ENCODE peak calls at places on chromosomes 16 and 17, in four cellular contexts. G, X, Z and Q are unnamed samples.

GRCh38 chr16:12016166-12016947 is 39.8 kb downstream of the SNX29 start:
- DNase-seq in G (no peak), X (peak), Z (no peak), Q (no peak)

GRCh38 chr16:4101421-4102275 is 14.6 kb downstream of the ADCY9 start:
- DNase-seq in G (no peak), X (no peak), Z (no peak), Q (no peak)

GRCh38 chr17:61464121-61464905 is 12.1 kb downstream of the TBX4 start:
- DNase-seq in G (no peak), X (no peak), Z (peak), Q (no peak)

GRCh38 chr17:55909776-55910175 is 158.9 kb downstream of the PCTP start:
- DNase-seq in G (no peak), X (no peak), Z (no peak), Q (no peak)

GRCh38 chr17:75524971-75525805 is at the start of gene LLGL2:
- DNase-seq in G (peak), X (no peak), Z (peak), Q (peak)

GRCh38 chr16:25838724-25839186 is 147.0 kb downstream of the HS3ST4 start:
- DNase-seq in G (peak), X (peak), Z (no peak), Q (peak)

GRCh38 chr17:48642059-48642842 is 16.1 kb upstream of the HOXB9 start:
- DNase-seq in G (no peak), X (peak), Z (peak), Q (no peak)

GRCh38 chr17:19304209-19304608 is 58.3 kb downstream of the B9D1 start:
- DNase-seq in G (no peak), X (peak), Z (peak), Q (no peak)

GRCh38 chr17:7632492-7632894 is 2.6 kb downstream of the SHBG start:
- DNase-seq in G (no peak), X (peak), Z (peak), Q (no peak)

GRCh38 chr17:70699408-70699807 is 530.1 kb downstream of the KCNJ2 start:
- DNase-seq in G (no peak), X (no peak), Z (no peak), Q (no peak)

GRCh38 chr17:72332367-72332766 is 211.5 kb downstream of the SOX9 start:
- DNase-seq in G (no peak), X (no peak), Z (no peak), Q (no peak)

GRCh38 chr16:14302031-14302398 is 230.9 kb downstream of the MRTFB start:
- DNase-seq in G (no peak), X (peak), Z (peak), Q (no peak)

GRCh38 chr16:46649571-46649970 is 28.4 kb upstream of the SHCBP1 start:
- DNase-seq in G (no peak), X (no peak), Z (peak), Q (no peak)

GRCh38 chr16:57609541-57610401 is 18.7 kb upstream of the ADGRG1 start:
- DNase-seq in G (no peak), X (no peak), Z (peak), Q (no peak)

GRCh38 chr16:22670551-22670970 is 143.4 kb upstream of the HS3ST2 start:
- DNase-seq in G (no peak), X (no peak), Z (no peak), Q (no peak)

GRCh38 chr17:77488531-77489238 is 347.9 kb downstream of the SEC14L1 start:
- DNase-seq in G (no peak), X (no peak), Z (no peak), Q (no peak)

GRCh38 chr17:17511971-17512858 is 16.0 kb upstream of the RASD1 start:
- DNase-seq in G (no peak), X (peak), Z (no peak), Q (no peak)

GRCh38 chr17:68231536-68231935 is 16.3 kb upstream of the AMZ2 start:
- DNase-seq in G (no peak), X (no peak), Z (no peak), Q (no peak)

GRCh38 chr17:6639651-6640535 is 618 bp downstream of the KIAA0753 start:
- DNase-seq in G (no peak), X (peak), Z (peak), Q (peak)

GRCh38 chr17:68580236-68580903 is 20.8 kb downstream of the FAM20A start:
- DNase-seq in G (no peak), X (peak), Z (no peak), Q (no peak)

GRCh38 chr17:1365445-1366039 is 34.5 kb downstream of the YWHAE start:
- DNase-seq in G (peak), X (peak), Z (peak), Q (peak)

GRCh38 chr16:2821483-2822157 is 4.6 kb downstream of the PRSS21 start:
- DNase-seq in G (no peak), X (peak), Z (peak), Q (no peak)

GRCh38 chr17:8789743-8790142 is 9.4 kb downstream of the MFSD6L start:
- DNase-seq in G (no peak), X (no peak), Z (no peak), Q (no peak)

GRCh38 chr17:8791910-8792270 is 7.3 kb downstream of the MFSD6L start:
- DNase-seq in G (no peak), X (peak), Z (no peak), Q (no peak)

GRCh38 chr17:8792646-8793045 is 6.5 kb downstream of the MFSD6L start:
- DNase-seq in G (no peak), X (no peak), Z (no peak), Q (no peak)

GRCh38 chr17:8793649-8794048 is 5.5 kb downstream of the MFSD6L start:
- DNase-seq in G (no peak), X (no peak), Z (no peak), Q (no peak)

DNA sequence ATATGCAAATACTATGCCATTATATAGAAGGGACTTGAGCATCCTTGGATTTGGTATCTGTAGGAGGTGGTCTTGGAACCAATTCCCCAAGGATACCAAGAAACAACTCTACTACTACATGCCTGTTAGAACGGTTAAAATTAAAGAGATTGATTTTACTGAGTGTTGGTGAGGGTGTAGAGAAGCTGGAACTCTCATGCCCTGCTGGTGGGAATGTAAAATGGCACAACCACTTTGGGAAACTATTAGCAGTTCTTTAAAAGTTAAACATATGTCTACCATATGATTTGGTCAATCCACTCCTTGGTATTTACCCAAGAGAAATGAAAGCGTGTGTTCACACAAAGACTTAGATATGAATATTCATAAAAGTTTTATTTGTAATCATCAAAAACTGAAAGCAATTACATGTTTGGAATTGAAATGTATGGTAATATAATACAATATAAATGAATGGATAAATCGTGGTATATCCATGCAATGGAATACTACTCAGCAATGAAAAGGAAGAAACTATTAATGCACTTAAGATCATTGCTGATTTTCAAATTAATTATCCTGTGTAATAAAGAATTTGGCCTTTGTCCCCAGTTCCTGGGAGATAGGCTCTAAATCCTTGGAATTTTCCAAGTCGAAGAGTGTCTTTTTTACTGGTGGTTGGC is 7.8 kb downstream of the MFSD6L start:
- DNase-seq in G (no peak), X (no peak), Z (no peak), Q (no peak)
- TF ChIP-seq CTCF in G (no peak), X (peak), Z (no peak), Q (peak)

DNA sequence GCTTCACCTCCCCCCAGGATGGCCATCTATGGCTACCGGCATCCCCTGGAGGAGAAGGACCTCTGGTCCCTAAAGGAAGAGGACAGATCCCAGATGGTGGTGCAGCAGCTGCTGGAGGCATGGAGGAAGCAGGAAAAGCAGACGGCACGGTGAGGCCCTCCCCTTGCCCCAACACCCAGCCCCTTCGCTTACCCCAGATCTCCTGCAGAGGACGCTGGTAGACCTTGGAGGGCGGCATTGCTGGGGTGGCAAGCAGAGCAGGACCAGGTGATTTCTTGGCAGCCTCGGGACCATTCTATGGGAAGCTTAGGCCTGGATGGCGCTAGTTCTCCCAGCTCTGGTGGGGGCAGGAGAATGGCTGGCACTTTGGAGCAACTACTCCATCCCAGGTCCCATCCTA is 24.5 kb downstream of the ABCC3 start:
- DNase-seq in G (no peak), X (no peak), Z (no peak), Q (no peak)
- TF ChIP-seq CTCF in G (no peak), X (no peak), Z (no peak), Q (no peak)

GRCh38 chr16:26959416-26960009 is 107.2 kb upstream of the C16orf82 start:
- DNase-seq in G (no peak), X (no peak), Z (no peak), Q (no peak)

GRCh38 chr16:26957283-26957859 is 109.4 kb upstream of the C16orf82 start:
- DNase-seq in G (no peak), X (no peak), Z (no peak), Q (no peak)

GRCh38 chr16:26961459-26961858 is 105.3 kb upstream of the C16orf82 start:
- DNase-seq in G (no peak), X (no peak), Z (no peak), Q (no peak)

DNA sequence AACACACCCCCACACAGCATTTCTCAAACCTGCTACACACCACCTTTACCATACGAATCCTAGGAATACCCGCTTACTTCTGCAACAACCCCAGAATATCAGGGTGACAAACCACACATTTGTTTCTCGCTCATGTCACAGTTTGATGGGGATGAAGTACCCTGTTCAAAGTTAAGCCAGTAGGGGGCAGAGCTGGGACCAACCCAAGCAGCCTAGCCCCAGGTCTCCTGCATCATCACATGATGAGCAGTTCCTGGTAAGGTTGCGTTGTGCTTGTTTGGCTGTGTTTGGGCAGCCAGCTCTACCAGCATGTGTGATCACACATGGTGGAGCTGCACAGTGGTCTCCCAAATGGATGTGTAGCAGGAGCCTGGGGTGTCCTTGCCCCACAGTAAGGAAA is 103.6 kb upstream of the C16orf82 start:
- DNase-seq in G (no peak), X (peak), Z (no peak), Q (no peak)
- TF ChIP-seq CTCF in G (no peak), X (peak), Z (no peak), Q (peak)

DNA sequence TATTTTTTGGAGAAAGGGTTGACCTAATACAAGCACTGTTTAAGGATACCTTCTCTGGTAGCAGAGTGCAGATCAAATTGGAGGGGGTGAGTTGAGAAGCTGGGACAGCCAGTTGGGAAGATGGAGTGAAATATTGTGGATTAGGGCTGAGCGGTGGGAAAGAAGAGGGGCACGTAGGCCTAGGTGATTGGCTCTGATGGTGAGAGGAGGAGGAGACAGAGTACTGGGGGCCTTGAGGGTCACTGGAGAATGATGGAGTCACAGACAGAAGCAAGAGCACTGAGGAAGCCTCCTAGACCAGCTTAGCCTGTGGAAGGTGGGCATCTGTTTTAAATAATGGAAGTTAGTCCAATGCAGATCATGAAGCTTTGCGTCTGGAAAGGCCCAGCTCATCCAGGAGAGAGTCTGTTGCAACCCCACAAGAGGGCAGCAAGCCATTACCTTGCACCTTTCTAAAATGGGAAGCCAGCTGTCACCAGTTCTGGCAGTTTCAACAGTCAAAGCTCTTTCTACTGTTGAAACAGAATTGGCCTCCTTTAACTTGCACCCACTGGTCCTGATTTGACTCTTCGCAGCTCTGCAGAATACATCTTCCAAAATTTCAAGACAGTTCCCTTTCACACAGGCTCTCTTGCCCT is 11.8 kb downstream of the SLC9A5 start:
- DNase-seq in G (peak), X (peak), Z (no peak), Q (no peak)
- TF ChIP-seq CTCF in G (peak), X (peak), Z (peak), Q (peak)

DNA sequence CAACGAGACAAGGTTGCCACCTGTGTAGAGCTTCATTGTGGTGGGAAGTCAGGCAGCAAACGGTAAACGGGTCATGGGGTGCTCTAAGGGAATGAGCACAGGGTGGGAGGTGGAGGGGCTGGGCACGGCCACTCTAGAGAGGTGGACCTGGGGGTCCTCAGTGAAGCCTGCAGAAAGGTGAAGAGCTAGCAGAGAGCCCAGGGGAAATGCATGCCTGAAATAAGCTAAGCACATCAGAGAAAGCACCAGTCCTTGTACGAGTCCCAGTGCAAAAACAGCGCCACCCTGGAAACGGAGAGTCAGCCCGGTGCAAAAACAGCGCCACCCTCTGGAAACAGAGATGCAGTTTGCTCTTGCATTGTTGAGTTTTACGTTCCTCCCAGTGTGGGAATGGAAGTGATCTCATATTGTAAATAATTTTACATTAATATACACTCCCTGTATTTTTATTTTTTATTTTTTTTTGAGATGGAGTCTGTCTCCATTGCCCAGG is 65.0 kb downstream of the TBC1D16 start:
- DNase-seq in G (no peak), X (no peak), Z (peak), Q (no peak)
- TF ChIP-seq CTCF in G (no peak), X (peak), Z (peak), Q (peak)

GRCh38 chr17:34171245-34171818 is 83.8 kb upstream of the CCL2 start:
- DNase-seq in G (peak), X (peak), Z (peak), Q (peak)
- TF ChIP-seq CTCF in G (peak), X (peak), Z (peak), Q (peak)

DNA sequence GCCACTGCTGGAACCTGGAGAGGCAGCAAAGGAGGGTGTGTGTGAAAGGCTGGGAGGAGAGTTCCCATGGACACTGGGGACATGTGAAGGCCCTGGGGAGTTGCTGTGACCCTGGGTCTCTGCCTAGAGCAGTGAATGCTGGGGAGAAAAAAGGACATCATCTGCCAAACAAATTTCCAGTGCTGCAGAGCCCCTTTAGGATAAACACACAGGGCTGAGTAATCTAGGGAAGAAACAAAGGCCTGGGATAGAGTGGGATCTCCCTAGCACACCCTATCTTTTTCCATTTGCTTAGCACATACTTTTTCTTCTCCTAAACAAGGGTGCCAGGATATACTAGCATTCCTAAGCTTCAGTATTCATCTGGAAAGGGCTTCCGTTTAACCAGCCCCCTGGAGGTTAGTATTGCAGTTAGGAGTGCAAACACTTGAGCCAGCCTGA is 3.3 kb upstream of the HIGD1B start:
- DNase-seq in G (no peak), X (no peak), Z (no peak), Q (no peak)
- TF ChIP-seq CTCF in G (no peak), X (peak), Z (no peak), Q (no peak)